ENCODE peak calls at places on chromosomes 12 and 14, in four cellular contexts. T, W, Z and V are unnamed samples.

GRCh38 chr14:104152686-104153398 is 14.5 kb downstream of the KIF26A start:
- DNase-seq in W (no peak), T (no peak), Z (no peak), V (no peak)

GRCh38 chr12:102702447-102703114 is 214.5 kb downstream of the PAH start:
- DNase-seq in W (peak), Z (peak), T (peak), V (peak)

GRCh38 chr12:67482751-67483661 is 165.5 kb upstream of the DYRK2 start:
- DNase-seq in T (peak), W (peak), Z (peak), V (peak)

GRCh38 chr12:106118-106561 is 39.6 kb downstream of the IQSEC3 start:
- DNase-seq in T (no peak), Z (no peak), W (no peak), V (no peak)

GRCh38 chr12:116528067-116528466 is 31.1 kb upstream of the MAP1LC3B2 start:
- DNase-seq in Z (no peak), W (peak), T (no peak), V (no peak)

GRCh38 chr14:54676822-54677708 is 110.1 kb downstream of the SAMD4A start:
- DNase-seq in Z (peak), W (peak), T (peak), V (peak)

GRCh38 chr14:37711499-37712475 is 116.4 kb downstream of the TTC6 start:
- DNase-seq in W (no peak), T (no peak), Z (no peak), V (no peak)

GRCh38 chr12:108418162-108418561 is 79.1 kb upstream of the CMKLR1 start:
- DNase-seq in W (no peak), Z (no peak), T (no peak), V (no peak)

GRCh38 chr12:100988278-100988625 is 193.7 kb downstream of the ANO4 start:
- DNase-seq in Z (no peak), T (no peak), W (no peak), V (no peak)

GRCh38 chr12:115341442-115341841 is 657.5 kb upstream of the TBX3 start:
- DNase-seq in Z (no peak), T (no peak), W (peak), V (peak)

GRCh38 chr12:65100140-65100539 is 21.0 kb downstream of the WIF1 start:
- DNase-seq in W (peak), T (peak), Z (peak), V (no peak)

GRCh38 chr12:3170423-3171194 is 93.4 kb downstream of the TSPAN9 start:
- DNase-seq in T (peak), W (no peak), Z (no peak), V (no peak)

GRCh38 chr14:61025239-61026223 is 44.5 kb downstream of the SLC38A6 start:
- DNase-seq in T (peak), W (peak), Z (peak), V (peak)

GRCh38 chr14:61573748-61574513 is 121.4 kb upstream of the HIF1A start:
- DNase-seq in Z (no peak), T (no peak), W (no peak), V (no peak)

GRCh38 chr14:71523630-71524320 is 408.5 kb upstream of the RGS6 start:
- DNase-seq in Z (no peak), W (peak), T (no peak), V (no peak)

GRCh38 chr14:92568621-92569479 is 55.3 kb downstream of the RIN3 start:
- DNase-seq in Z (no peak), W (no peak), T (peak), V (no peak)

GRCh38 chr12:107111314-107111713 is 18.0 kb upstream of the CRY1 start:
- DNase-seq in T (no peak), W (no peak), Z (no peak), V (no peak)

GRCh38 chr14:72603639-72604038 is 290.3 kb downstream of the DPF3 start:
- DNase-seq in T (no peak), Z (no peak), W (no peak), V (no peak)

GRCh38 chr14:105588236-105588860 is 62.0 kb downstream of the TMEM121 start:
- DNase-seq in W (no peak), Z (no peak), T (no peak), V (no peak)

GRCh38 chr14:99128185-99128584 is 143.8 kb downstream of the BCL11B start:
- DNase-seq in W (no peak), Z (no peak), T (no peak), V (no peak)

GRCh38 chr14:92093320-92093719 is 13.1 kb downstream of the ATXN3 start:
- DNase-seq in Z (peak), W (no peak), T (no peak), V (no peak)

GRCh38 chr14:61403411-61403810 is 82.0 kb downstream of the PRKCH start:
- DNase-seq in T (no peak), Z (no peak), W (no peak), V (no peak)

GRCh38 chr14:62629070-62629580 is 416.1 kb downstream of the KCNH5 start:
- DNase-seq in Z (no peak), T (no peak), W (no peak), V (no peak)

GRCh38 chr14:99633913-99634312 is 11.0 kb upstream of the HHIPL1 start:
- DNase-seq in T (no peak), Z (no peak), W (no peak), V (no peak)

GRCh38 chr12:52046859-52047258 is 4.4 kb upstream of the NR4A1 start:
- DNase-seq in T (no peak), Z (no peak), W (no peak), V (no peak)